ENCODE peak calls at places on chromosomes 7 and 10, in nine cellular contexts. Z, B, X, D, L, F, W, G and E are unnamed samples.

GRCh38 chr10:22437620-22438588 is 92.6 kb downstream of the SPAG6 start:
- DNase-seq in Z (no peak), B (no peak), X (no peak), D (no peak), L (no peak), F (no peak), W (no peak), G (peak), E (no peak)

GRCh38 chr10:85611746-85612377 is 754.7 kb downstream of the GRID1 start:
- DNase-seq in Z (no peak), B (no peak), X (no peak), D (no peak), L (no peak), F (no peak), W (no peak), G (no peak), E (no peak)

GRCh38 chr7:28512648-28513435 is 100.5 kb downstream of the CREB5 start:
- DNase-seq in Z (no peak), B (no peak), X (no peak), D (no peak), L (no peak), F (no peak), W (no peak), G (no peak), E (no peak)

GRCh38 chr10:102669206-102670064 is 25.2 kb downstream of the TRIM8 start:
- DNase-seq in Z (peak), B (peak), X (peak), D (no peak), L (peak), F (no peak), W (no peak), G (no peak), E (peak)

GRCh38 chr10:11162828-11163599 is 145.3 kb downstream of the CELF2 start:
- DNase-seq in Z (no peak), B (no peak), X (no peak), D (peak), L (no peak), F (peak), W (peak), G (no peak), E (no peak)

GRCh38 chr7:51369746-51370145 is 53.1 kb upstream of the COBL start:
- DNase-seq in Z (peak), B (no peak), X (no peak), D (peak), L (no peak), F (no peak), W (peak), G (peak), E (no peak)

GRCh38 chr10:128047991-128048826 is 78.0 kb downstream of the MKI67 start:
- DNase-seq in Z (no peak), B (no peak), X (no peak), D (peak), L (no peak), F (peak), W (peak), G (peak), E (peak)

GRCh38 chr7:91922857-91923256 is 17.8 kb upstream of the AKAP9 start:
- DNase-seq in Z (no peak), B (no peak), X (no peak), D (no peak), L (no peak), F (no peak), W (no peak), G (no peak), E (no peak)

GRCh38 chr7:1700536-1701333 is 30.7 kb downstream of the ELFN1 start:
- DNase-seq in Z (no peak), B (no peak), X (no peak), D (no peak), L (no peak), F (peak), W (no peak), G (no peak), E (no peak)

GRCh38 chr10:24269476-24269875 is 60.5 kb downstream of the KIAA1217 start:
- DNase-seq in Z (no peak), B (no peak), X (no peak), D (no peak), L (no peak), F (no peak), W (no peak), G (no peak), E (no peak)

GRCh38 chr10:114855776-114856543 is 34.4 kb downstream of the FHIP2A start:
- DNase-seq in Z (no peak), B (no peak), X (peak), D (no peak), L (no peak), F (no peak), W (no peak), G (peak), E (peak)

GRCh38 chr7:103637080-103637479 is 191.1 kb upstream of the SLC26A5 start:
- DNase-seq in Z (peak), B (no peak), X (peak), D (no peak), L (peak), F (no peak), W (no peak), G (peak), E (peak)

GRCh38 chr10:86043236-86043635 is 323.4 kb downstream of the GRID1 start:
- DNase-seq in Z (no peak), B (no peak), X (no peak), D (no peak), L (no peak), F (no peak), W (no peak), G (no peak), E (no peak)

GRCh38 chr7:147833549-147833948 is 757.0 kb upstream of the C7orf33 start:
- DNase-seq in Z (peak), B (no peak), X (no peak), D (no peak), L (no peak), F (no peak), W (no peak), G (no peak), E (no peak)

GRCh38 chr10:98556061-98556460 is 109.3 kb upstream of the HPS1 start:
- DNase-seq in Z (no peak), B (no peak), X (no peak), D (no peak), L (no peak), F (no peak), W (no peak), G (no peak), E (no peak)

GRCh38 chr7:157738064-157738460 is 401.3 kb downstream of the DNAJB6 start:
- DNase-seq in Z (no peak), B (no peak), X (no peak), D (no peak), L (no peak), F (no peak), W (no peak), G (peak), E (peak)

GRCh38 chr7:44284881-44285541 is 40.4 kb downstream of the CAMK2B start:
- DNase-seq in Z (no peak), B (no peak), X (no peak), D (no peak), L (no peak), F (no peak), W (no peak), G (no peak), E (no peak)

GRCh38 chr10:49408437-49409306 is 12.8 kb upstream of the DRGX start:
- DNase-seq in Z (no peak), B (no peak), X (no peak), D (peak), L (no peak), F (no peak), W (no peak), G (peak), E (no peak)

GRCh38 chr10:59648711-59649201 is 60.9 kb downstream of the SLC16A9 start:
- DNase-seq in Z (no peak), B (no peak), X (no peak), D (no peak), L (no peak), F (no peak), W (no peak), G (peak), E (peak)

GRCh38 chr7:150439926-150440325 is 10.5 kb upstream of the GIMAP8 start:
- DNase-seq in Z (no peak), B (no peak), X (no peak), D (no peak), L (no peak), F (no peak), W (no peak), G (peak), E (peak)

GRCh38 chr7:29282819-29283414 is 88.3 kb downstream of the CHN2 start:
- DNase-seq in Z (no peak), B (no peak), X (no peak), D (no peak), L (no peak), F (no peak), W (no peak), G (no peak), E (no peak)

GRCh38 chr10:26488344-26488743 is 50.2 kb downstream of the APBB1IP start:
- DNase-seq in Z (peak), B (no peak), X (no peak), D (no peak), L (no peak), F (no peak), W (no peak), G (peak), E (peak)

GRCh38 chr10:132408367-132408781 is 11.4 kb downstream of the PWWP2B start:
- DNase-seq in Z (no peak), B (peak), X (no peak), D (no peak), L (peak), F (no peak), W (no peak), G (no peak), E (no peak)

GRCh38 chr7:53351681-53352080 is 316.2 kb downstream of the POM121L12 start:
- DNase-seq in Z (no peak), B (no peak), X (no peak), D (no peak), L (peak), F (no peak), W (no peak), G (no peak), E (no peak)

GRCh38 chr7:36058020-36058592 is 94.9 kb upstream of the EEPD1 start:
- DNase-seq in Z (no peak), B (no peak), X (no peak), D (peak), L (no peak), F (no peak), W (no peak), G (no peak), E (no peak)

GRCh38 chr7:35792472-35793224 is 8.2 kb upstream of the SEPTIN7 start:
- DNase-seq in Z (no peak), B (no peak), X (no peak), D (no peak), L (no peak), F (no peak), W (no peak), G (peak), E (peak)

DNA sequence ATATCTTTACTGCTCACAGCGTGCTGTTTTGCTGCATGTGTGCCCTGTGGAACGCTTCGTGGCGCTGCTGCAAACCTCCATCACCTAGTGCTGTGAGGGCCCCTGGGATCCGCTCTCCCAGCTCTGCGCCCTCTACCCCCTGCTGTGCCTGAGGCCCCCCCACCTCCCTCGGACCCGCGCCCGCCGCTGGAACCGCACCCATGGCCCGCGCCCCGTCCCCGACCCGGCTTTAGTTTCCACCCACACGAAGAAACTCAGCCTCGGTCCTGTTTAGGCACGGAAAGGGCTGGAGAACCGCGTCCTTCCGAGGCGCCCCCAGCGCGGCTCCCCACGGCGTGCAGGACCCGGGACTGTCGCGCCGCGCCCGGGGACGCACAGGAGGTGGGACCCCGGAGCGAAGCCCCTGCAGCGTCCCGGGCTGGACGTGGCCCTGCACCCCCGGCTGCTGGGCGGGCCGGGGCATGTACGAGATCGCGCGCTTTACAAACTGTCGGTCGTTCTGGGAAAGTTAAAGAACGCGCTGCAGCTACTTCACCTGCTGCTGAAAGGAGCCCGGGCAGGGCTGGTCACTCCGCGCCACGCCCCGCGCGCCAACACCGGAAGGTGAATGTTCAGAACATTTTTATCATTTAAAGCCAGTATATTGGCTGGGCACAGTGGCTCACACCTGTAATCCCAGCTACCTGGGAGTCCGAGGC is 54.3 kb downstream of the BMS1 start:
- DNase-seq in Z (peak), B (peak), X (peak), D (no peak), L (no peak), F (no peak), W (peak), G (peak), E (peak)
- H3K4me3 ChIP-seq in Z (peak), B (peak), X (peak), D (no peak), L (no peak), F (peak), W (no peak), G (peak), E (no peak)

GRCh38 chr7:17062433-17063383 is 180.9 kb upstream of the AGR3 start:
- DNase-seq in Z (no peak), B (no peak), X (no peak), D (no peak), L (no peak), F (no peak), W (no peak), G (peak), E (peak)
- TF ChIP-seq CTCF in Z (peak), B (no peak), X (no peak), D (no peak), L (peak), F (no peak), W (no peak), G (peak), E (peak)

DNA sequence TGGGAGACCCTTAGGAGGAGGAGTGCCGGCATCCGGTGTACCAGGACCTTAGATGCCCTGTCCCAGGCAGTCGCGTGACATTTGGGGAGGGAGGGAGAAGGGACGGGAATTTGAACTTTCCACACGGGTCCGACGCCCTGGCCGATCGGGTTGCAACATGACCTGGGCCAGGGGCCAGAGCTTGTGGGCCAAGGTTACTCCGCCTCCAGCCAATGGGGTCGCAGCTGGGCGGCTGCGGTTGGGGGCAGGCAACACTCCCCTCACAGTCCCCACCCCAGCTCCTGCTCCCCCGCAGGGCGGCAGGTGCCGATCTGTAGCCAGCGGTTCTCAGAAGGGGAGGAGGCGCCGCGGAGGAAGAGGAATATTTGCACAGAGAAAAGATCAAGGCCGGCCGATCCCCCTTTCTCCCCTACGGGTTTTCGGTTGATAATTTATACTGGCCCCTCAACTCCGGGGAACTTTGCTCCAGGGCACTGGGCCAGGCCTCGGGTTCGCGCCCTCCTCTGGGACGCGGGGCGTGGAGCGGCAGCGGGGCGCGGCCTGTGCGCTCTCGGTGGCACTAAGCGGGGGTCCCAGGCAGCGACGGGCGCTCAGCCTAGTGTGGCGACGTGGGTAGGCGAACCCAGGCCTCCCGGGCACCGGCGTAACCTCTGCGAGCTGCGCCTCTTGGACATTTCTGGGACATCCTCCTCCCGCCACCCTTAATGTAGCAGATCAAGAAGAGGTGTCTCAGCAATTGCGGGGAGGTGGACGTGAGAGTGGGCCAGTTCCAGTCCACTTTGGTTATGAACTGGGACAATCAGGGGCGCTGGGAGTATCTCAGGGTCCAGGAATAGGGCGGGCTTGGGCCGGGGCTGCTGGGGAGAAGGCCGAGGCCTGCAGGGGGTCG is 1.2 kb downstream of the MLXIPL start:
- DNase-seq in Z (no peak), B (no peak), X (no peak), D (no peak), L (no peak), F (no peak), W (peak), G (peak), E (peak)
- H3K4me3 ChIP-seq in Z (no peak), B (peak), X (no peak), D (no peak), L (no peak), F (peak), W (no peak), G (no peak), E (no peak)

DNA sequence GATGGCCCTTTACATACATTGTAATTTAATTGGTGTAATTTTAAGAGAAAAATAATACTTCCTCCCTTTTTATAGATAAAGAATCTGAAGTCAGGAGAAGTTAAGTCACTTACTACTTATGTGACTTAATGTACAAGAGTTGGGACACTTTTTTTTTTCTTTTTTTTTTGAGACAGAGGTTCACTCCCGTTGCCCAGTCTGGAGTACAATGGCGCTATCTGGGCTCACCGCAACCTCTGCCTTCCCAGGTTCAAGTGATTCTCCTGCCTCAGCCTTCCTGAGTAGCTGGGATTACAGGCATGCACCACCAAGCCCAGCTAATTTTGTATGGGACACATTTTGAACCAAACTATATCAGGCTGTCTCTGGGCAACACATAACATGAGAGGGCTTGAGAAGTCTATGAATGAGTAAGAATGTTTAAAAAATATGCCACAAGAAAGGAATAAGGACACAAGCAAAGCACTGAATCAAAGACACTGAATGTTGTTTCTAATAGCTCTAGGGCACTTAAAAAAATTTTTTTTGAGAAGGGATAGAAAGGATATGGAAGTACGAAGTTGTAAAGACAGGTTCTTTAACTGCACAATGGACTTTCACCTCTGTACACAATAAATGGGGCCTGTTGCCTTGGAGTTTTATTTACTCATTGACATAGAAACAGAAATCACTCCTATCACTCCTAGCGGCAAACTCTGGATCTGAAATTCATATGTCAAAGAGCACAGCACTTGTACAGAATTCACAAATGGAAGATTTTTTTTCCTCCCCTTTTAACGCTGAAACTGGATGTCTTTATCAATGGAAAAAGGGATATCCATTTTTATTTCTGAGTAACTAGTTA is 18.5 kb downstream of the NT5C3A start:
- DNase-seq in Z (peak), B (no peak), X (no peak), D (no peak), L (no peak), F (no peak), W (peak), G (peak), E (peak)
- TF ChIP-seq CTCF in Z (peak), B (no peak), X (no peak), D (no peak), L (no peak), F (no peak), W (no peak), G (peak), E (peak)

GRCh38 chr10:44960482-44961230 is 1.1 kb downstream of the RASSF4 start:
- DNase-seq in Z (no peak), B (no peak), X (no peak), D (no peak), L (no peak), F (peak), W (no peak), G (no peak), E (no peak)
- H3K4me3 ChIP-seq in Z (no peak), B (peak), X (peak), D (peak), L (no peak), F (peak), W (no peak), G (peak), E (no peak)

GRCh38 chr10:99859585-99859984 is 77.1 kb downstream of the ABCC2 start:
- DNase-seq in Z (peak), B (no peak), X (no peak), D (peak), L (no peak), F (no peak), W (peak), G (peak), E (no peak)
- TF ChIP-seq CTCF in Z (peak), B (no peak), X (peak), D (peak), L (peak), F (no peak), W (no peak), G (peak), E (peak)

GRCh38 chr10:21263839-21264238 is 261.6 kb downstream of the SKIDA1 start:
- DNase-seq in Z (no peak), B (no peak), X (no peak), D (no peak), L (no peak), F (no peak), W (no peak), G (no peak), E (no peak)
- H3K4me3 ChIP-seq in Z (no peak), B (no peak), X (no peak), D (no peak), L (no peak), F (no peak), W (no peak), G (no peak), E (no peak)

GRCh38 chr10:71978988-71979691 is 14.9 kb downstream of the CHST3 start:
- DNase-seq in Z (no peak), B (no peak), X (no peak), D (no peak), L (peak), F (no peak), W (no peak), G (no peak), E (no peak)

GRCh38 chr10:71979692-71980062 is 15.5 kb downstream of the CHST3 start:
- DNase-seq in Z (no peak), B (no peak), X (no peak), D (no peak), L (peak), F (no peak), W (no peak), G (no peak), E (no peak)

GRCh38 chr10:71975891-71976725 is 11.9 kb downstream of the CHST3 start:
- DNase-seq in Z (peak), B (no peak), X (peak), D (no peak), L (peak), F (peak), W (peak), G (peak), E (peak)

GRCh38 chr10:71980181-71981023 is 16.2 kb downstream of the CHST3 start:
- DNase-seq in Z (no peak), B (no peak), X (no peak), D (no peak), L (peak), F (no peak), W (no peak), G (peak), E (peak)

DNA sequence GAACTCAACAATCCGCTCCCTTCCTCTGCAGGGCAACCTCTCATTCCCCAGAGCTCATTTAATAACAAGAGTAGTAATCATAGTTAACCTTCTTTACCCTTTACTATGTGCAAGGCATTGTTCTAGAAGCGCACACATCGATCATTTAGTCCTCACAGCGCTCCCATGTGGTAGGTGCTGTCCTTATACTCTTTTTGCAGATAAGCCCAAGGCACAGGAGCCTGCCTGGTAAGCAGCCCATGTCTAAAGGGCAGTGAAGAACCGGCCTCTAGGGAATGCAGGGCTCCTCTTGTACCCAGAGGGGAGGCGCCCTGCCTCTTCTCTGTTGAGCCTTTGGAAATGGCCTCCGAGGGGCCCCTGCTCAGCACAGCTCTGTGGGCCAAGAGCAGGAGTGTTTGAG is 14.3 kb downstream of the CHST3 start:
- DNase-seq in Z (no peak), B (no peak), X (no peak), D (no peak), L (peak), F (no peak), W (no peak), G (no peak), E (no peak)
- TF ChIP-seq CTCF in Z (no peak), B (no peak), X (no peak), D (no peak), L (no peak), F (no peak), W (no peak), G (no peak), E (no peak)

GRCh38 chr10:63910806-63911205 is 389.6 kb downstream of the REEP3 start:
- DNase-seq in Z (no peak), B (no peak), X (no peak), D (no peak), L (no peak), F (no peak), W (no peak), G (no peak), E (no peak)
- H3K4me3 ChIP-seq in Z (no peak), B (no peak), X (no peak), D (no peak), L (no peak), F (no peak), W (no peak), G (no peak), E (no peak)

GRCh38 chr7:131107343-131108211 is 220.1 kb upstream of the MKLN1 start:
- DNase-seq in Z (peak), B (peak), X (peak), D (peak), L (peak), F (peak), W (peak), G (peak), E (peak)
- TF ChIP-seq CTCF in Z (no peak), B (no peak), X (no peak), D (no peak), L (no peak), F (no peak), W (no peak), G (no peak), E (no peak)